ENCODE peak calls at places on chromosome 5, in ten cellular contexts. M is activated T-helper 1 cell treated with Interleukin-2 at 50 U/mL for 16 hours; R is AG09309; X is mucosa of gallbladder; J is mesothelial cell of epicardium; H is T-cell; U is cardiac muscle cell; K is NCI-H2081; N is CD4-positive, CD25-positive, alpha-beta regulatory T cell; S is RPMI7951. O is an unnamed sample.

GRCh38 chr5:15495026-15495425 is 5.0 kb upstream of the FBXL7 start:
- DNase-seq in M (no peak), R (no peak), X (no peak), J (no peak), H (no peak), U (no peak), K (no peak), N (no peak), S (no peak), O (no peak)

GRCh38 chr5:134540747-134541733 is 15.6 kb downstream of the JADE2 start:
- DNase-seq in M (no peak), R (no peak), X (no peak), J (no peak), H (no peak), U (no peak), K (no peak), N (no peak), S (no peak), O (peak; percentile 57)

GRCh38 chr5:43840424-43841232 is 237.6 kb downstream of the NNT start:
- DNase-seq in M (no peak), R (no peak), X (no peak), J (no peak), H (no peak), U (no peak), K (no peak), N (no peak), S (no peak), O (no peak)

GRCh38 chr5:106766913-106767312 is 903.8 kb downstream of the EFNA5 start:
- DNase-seq in M (no peak), R (no peak), X (no peak), J (no peak), H (no peak), U (no peak), K (no peak), N (no peak), S (no peak), O (no peak)

GRCh38 chr5:115543931-115544370 is 624 bp downstream of the FEM1C start:
- DNase-seq in M (peak; percentile 22), R (peak; percentile 16), X (peak; percentile 40), J (peak; percentile 19), H (peak; percentile 38), U (peak; percentile 64), K (no peak), N (peak; percentile 76), S (peak; percentile 54), O (no peak)

GRCh38 chr5:92838253-92838652 is 742.8 kb downstream of the NR2F1-AS1 start:
- DNase-seq in M (no peak), R (no peak), X (no peak), J (no peak), H (no peak), U (peak; percentile 50), K (no peak), N (no peak), S (no peak), O (no peak)

GRCh38 chr5:35758151-35758724 is 98.5 kb upstream of the IL7R start:
- DNase-seq in M (no peak), R (no peak), X (no peak), J (no peak), H (no peak), U (no peak), K (no peak), N (no peak), S (no peak), O (no peak)

GRCh38 chr5:2891781-2892180 is 140.3 kb upstream of the IRX2 start:
- DNase-seq in M (no peak), R (no peak), X (no peak), J (no peak), H (no peak), U (no peak), K (no peak), N (no peak), S (no peak), O (no peak)

GRCh38 chr5:29795253-29795652 is 1398.2 kb upstream of the CDH6 start:
- DNase-seq in M (no peak), R (no peak), X (no peak), J (no peak), H (no peak), U (no peak), K (no peak), N (no peak), S (no peak), O (no peak)

GRCh38 chr5:173271371-173271770 is 36.4 kb upstream of the NKX2-5 start:
- DNase-seq in M (no peak), R (no peak), X (no peak), J (no peak), H (no peak), U (no peak), K (no peak), N (no peak), S (no peak), O (no peak)

GRCh38 chr5:1118231-1118698 is 6.4 kb upstream of the SLC12A7 start:
- DNase-seq in M (no peak), R (no peak), X (no peak), J (no peak), H (no peak), U (no peak), K (peak; percentile 24), N (no peak), S (peak; percentile 65), O (no peak)

GRCh38 chr5:168670881-168671575 is 91.9 kb upstream of the PANK3 start:
- DNase-seq in M (no peak), R (no peak), X (no peak), J (no peak), H (no peak), U (peak; percentile 83), K (no peak), N (no peak), S (no peak), O (no peak)

GRCh38 chr5:67010684-67011409 is 185.8 kb downstream of the CD180 start:
- DNase-seq in M (no peak), R (no peak), X (no peak), J (no peak), H (no peak), U (no peak), K (no peak), N (no peak), S (peak; percentile 84), O (no peak)

GRCh38 chr5:171424726-171425125 is 5.3 kb downstream of the FGF18 start:
- DNase-seq in M (no peak), R (no peak), X (no peak), J (no peak), H (no peak), U (no peak), K (no peak), N (no peak), S (no peak), O (no peak)

GRCh38 chr5:32916648-32917047 is 205.5 kb downstream of the NPR3 start:
- DNase-seq in M (no peak), R (peak; percentile 16), X (peak; percentile 15), J (no peak), H (no peak), U (no peak), K (no peak), N (no peak), S (peak; percentile 17), O (no peak)

GRCh38 chr5:145887976-145888574 is 15.3 kb upstream of the GRXCR2 start:
- DNase-seq in M (no peak), R (no peak), X (peak; percentile 71), J (no peak), H (no peak), U (peak; percentile 63), K (no peak), N (no peak), S (peak; percentile 63), O (no peak)

GRCh38 chr5:170006016-170006415 is 25.7 kb upstream of the INSYN2B start:
- DNase-seq in M (no peak), R (no peak), X (no peak), J (no peak), H (no peak), U (no peak), K (no peak), N (no peak), S (peak; percentile 16), O (no peak)

GRCh38 chr5:54357371-54358058 is 47.1 kb upstream of the ARL15 start:
- DNase-seq in M (no peak), R (no peak), X (no peak), J (no peak), H (no peak), U (no peak), K (no peak), N (no peak), S (peak; percentile 14), O (no peak)

GRCh38 chr5:20617876-20618275 is 629.9 kb upstream of the CDH18 start:
- DNase-seq in M (no peak), R (no peak), X (no peak), J (no peak), H (no peak), U (no peak), K (no peak), N (no peak), S (no peak), O (no peak)

GRCh38 chr5:10712574-10713366 is 48.3 kb downstream of the DAP start:
- DNase-seq in M (no peak), R (no peak), X (peak; percentile 40), J (no peak), H (no peak), U (no peak), K (no peak), N (no peak), S (no peak), O (no peak)

GRCh38 chr5:132293066-132293991 is 865 bp upstream of the SLC22A4 start:
- DNase-seq in M (peak; percentile 24), R (no peak), X (peak; percentile 82), J (peak; percentile 78), H (peak; percentile 29), U (peak; percentile 90), K (peak; percentile 85), N (peak; percentile 38), S (peak; percentile 92), O (peak; percentile 56)

GRCh38 chr5:33761139-33761538 is 130.7 kb downstream of the ADAMTS12 start:
- DNase-seq in M (no peak), R (no peak), X (no peak), J (no peak), H (no peak), U (no peak), K (no peak), N (no peak), S (peak; percentile 77), O (no peak)

GRCh38 chr5:163861670-163862069 is 356.3 kb downstream of the MAT2B start:
- DNase-seq in M (no peak), R (no peak), X (no peak), J (no peak), H (no peak), U (no peak), K (no peak), N (no peak), S (peak; percentile 34), O (no peak)

GRCh38 chr5:151523335-151523734 is 67.8 kb downstream of the FAT2 start:
- DNase-seq in M (no peak), R (peak; percentile 14), X (no peak), J (no peak), H (no peak), U (peak; percentile 22), K (no peak), N (peak; percentile 63), S (peak; percentile 43), O (no peak)

GRCh38 chr5:100760700-100761099 is 142.4 kb downstream of the ST8SIA4 start:
- DNase-seq in M (no peak), R (no peak), X (no peak), J (no peak), H (no peak), U (peak; percentile 2), K (no peak), N (no peak), S (no peak), O (no peak)

GRCh38 chr5:2806176-2806575 is 54.7 kb upstream of the IRX2 start:
- DNase-seq in M (no peak), R (no peak), X (no peak), J (no peak), H (no peak), U (no peak), K (no peak), N (no peak), S (no peak), O (no peak)

GRCh38 chr5:78644129-78644528 is 4.4 kb downstream of the LHFPL2 start:
- DNase-seq in M (no peak), R (no peak), X (no peak), J (no peak), H (no peak), U (no peak), K (no peak), N (no peak), S (no peak), O (no peak)